ENCODE peak calls at places on chromosome 18, in seven cellular contexts. One of them, this sample, is unnamed.

GRCh38 chr18:3966985-3967856 is 487.9 kb downstream of the DLGAP1 start:
- DNase-seq in mammary epithelial cell: peak; percentile 32
- DNase-seq in suprapubic skin: no peak
- DNase-seq in body of pancreas: peak; percentile 42
- DNase-seq in Peyer's patch: no peak
- DNase-seq in prostate gland: no peak
- DNase-seq in stomach: no peak
- DNase-seq in this sample: no peak

GRCh38 chr18:69838620-69839411 is 108.9 kb downstream of the CD226 start:
- DNase-seq in mammary epithelial cell: peak; percentile 41
- DNase-seq in suprapubic skin: no peak
- DNase-seq in body of pancreas: no peak
- DNase-seq in Peyer's patch: no peak
- DNase-seq in prostate gland: no peak
- DNase-seq in stomach: no peak
- DNase-seq in this sample: no peak

GRCh38 chr18:10074122-10074521 is 160.3 kb downstream of the VAPA start:
- DNase-seq in mammary epithelial cell: peak; percentile 35
- DNase-seq in suprapubic skin: no peak
- DNase-seq in body of pancreas: no peak
- DNase-seq in Peyer's patch: no peak
- DNase-seq in prostate gland: no peak
- DNase-seq in stomach: no peak
- DNase-seq in this sample: no peak

GRCh38 chr18:62678847-62679535 is 36.4 kb upstream of the PHLPP1 start:
- DNase-seq in mammary epithelial cell: no peak
- DNase-seq in suprapubic skin: no peak
- DNase-seq in body of pancreas: no peak
- DNase-seq in Peyer's patch: no peak
- DNase-seq in prostate gland: no peak
- DNase-seq in stomach: no peak
- DNase-seq in this sample: peak; percentile 88

GRCh38 chr18:46051731-46052461 is 20.2 kb downstream of the PSTPIP2 start:
- DNase-seq in mammary epithelial cell: peak; percentile 94
- DNase-seq in suprapubic skin: peak; percentile 31
- DNase-seq in body of pancreas: peak; percentile 34
- DNase-seq in Peyer's patch: no peak
- DNase-seq in prostate gland: peak; percentile 41
- DNase-seq in stomach: peak; percentile 53
- DNase-seq in this sample: no peak

GRCh38 chr18:22391571-22392359 is 25.9 kb downstream of the CTAGE1 start:
- DNase-seq in mammary epithelial cell: peak; percentile 99
- DNase-seq in suprapubic skin: no peak
- DNase-seq in body of pancreas: peak; percentile 22
- DNase-seq in Peyer's patch: no peak
- DNase-seq in prostate gland: no peak
- DNase-seq in stomach: no peak
- DNase-seq in this sample: no peak

GRCh38 chr18:79395761-79396404 is at the start of gene NFATC1:
- DNase-seq in mammary epithelial cell: peak; percentile 36
- DNase-seq in suprapubic skin: no peak
- DNase-seq in body of pancreas: peak; percentile 64
- DNase-seq in Peyer's patch: peak; percentile 60
- DNase-seq in prostate gland: peak; percentile 55
- DNase-seq in stomach: peak; percentile 51
- DNase-seq in this sample: peak; percentile 93

GRCh38 chr18:79522451-79523220 is 126.9 kb downstream of the NFATC1 start:
- DNase-seq in mammary epithelial cell: no peak
- DNase-seq in suprapubic skin: peak; percentile 77
- DNase-seq in body of pancreas: no peak
- DNase-seq in Peyer's patch: peak; percentile 86
- DNase-seq in prostate gland: no peak
- DNase-seq in stomach: no peak
- DNase-seq in this sample: no peak

GRCh38 chr18:21191596-21192307 is 50.3 kb upstream of the GREB1L start:
- DNase-seq in mammary epithelial cell: peak; percentile 34
- DNase-seq in suprapubic skin: no peak
- DNase-seq in body of pancreas: peak; percentile 47
- DNase-seq in Peyer's patch: no peak
- DNase-seq in prostate gland: peak; percentile 37
- DNase-seq in stomach: peak; percentile 52
- DNase-seq in this sample: peak; percentile 60

GRCh38 chr18:62201870-62202269 is 14.8 kb downstream of the RELCH start:
- DNase-seq in mammary epithelial cell: peak; percentile 68
- DNase-seq in suprapubic skin: no peak
- DNase-seq in body of pancreas: no peak
- DNase-seq in Peyer's patch: no peak
- DNase-seq in prostate gland: no peak
- DNase-seq in stomach: no peak
- DNase-seq in this sample: no peak

GRCh38 chr18:24395049-24395780 is 2.4 kb downstream of the OSBPL1A start:
- DNase-seq in mammary epithelial cell: no peak
- DNase-seq in suprapubic skin: no peak
- DNase-seq in body of pancreas: no peak
- DNase-seq in Peyer's patch: no peak
- DNase-seq in prostate gland: no peak
- DNase-seq in stomach: no peak
- DNase-seq in this sample: no peak

GRCh38 chr18:50662177-50662576 is 102.3 kb downstream of the MAPK4 start:
- DNase-seq in mammary epithelial cell: peak; percentile 5
- DNase-seq in suprapubic skin: no peak
- DNase-seq in body of pancreas: peak; percentile 23
- DNase-seq in Peyer's patch: no peak
- DNase-seq in prostate gland: no peak
- DNase-seq in stomach: no peak
- DNase-seq in this sample: peak; percentile 61

GRCh38 chr18:76445741-76446232 is 49.3 kb downstream of the ZNF516 start:
- DNase-seq in mammary epithelial cell: no peak
- DNase-seq in suprapubic skin: peak; percentile 52
- DNase-seq in body of pancreas: no peak
- DNase-seq in Peyer's patch: no peak
- DNase-seq in prostate gland: no peak
- DNase-seq in stomach: no peak
- DNase-seq in this sample: no peak

GRCh38 chr18:30132959-30133358 is 909.6 kb downstream of the DSC3 start:
- DNase-seq in mammary epithelial cell: peak; percentile 50
- DNase-seq in suprapubic skin: no peak
- DNase-seq in body of pancreas: no peak
- DNase-seq in Peyer's patch: no peak
- DNase-seq in prostate gland: no peak
- DNase-seq in stomach: no peak
- DNase-seq in this sample: no peak

DNA sequence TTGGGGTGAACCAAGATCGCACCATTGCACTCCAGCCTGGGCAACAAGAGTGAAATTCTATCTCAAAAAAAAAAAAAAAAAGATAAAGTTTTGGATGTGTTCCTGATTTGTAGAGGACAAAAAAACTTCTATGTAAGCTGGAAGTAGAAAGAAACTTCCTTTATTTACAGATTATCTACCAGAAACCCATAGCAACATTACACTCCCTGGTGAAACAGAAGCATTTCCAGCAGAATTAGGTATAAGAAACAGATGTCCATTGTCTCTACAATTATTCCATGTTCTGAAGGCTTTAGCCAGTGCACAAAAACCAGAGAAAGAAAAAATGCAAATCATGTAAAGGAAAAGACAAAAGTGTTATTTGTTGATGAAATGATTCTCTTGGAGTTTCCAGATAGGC is 4.9 kb downstream of the TUBB6 start:
- DNase-seq in mammary epithelial cell: no peak
- DNase-seq in suprapubic skin: no peak
- DNase-seq in body of pancreas: no peak
- DNase-seq in Peyer's patch: no peak
- DNase-seq in prostate gland: no peak
- DNase-seq in stomach: no peak
- DNase-seq in this sample: no peak
- H3K27ac ChIP-seq in mammary epithelial cell: peak overlapping the region; percentile 22
- H3K27ac ChIP-seq in suprapubic skin: no peak overlapping the region
- H3K27ac ChIP-seq in body of pancreas: peak overlapping the region; percentile 77
- H3K27ac ChIP-seq in Peyer's patch: no peak overlapping the region
- H3K27ac ChIP-seq in prostate gland: no peak overlapping the region
- H3K27ac ChIP-seq in stomach: no peak overlapping the region
- H3K27ac ChIP-seq in this sample: no peak overlapping the region

GRCh38 chr18:33495278-33495677 is 54.8 kb upstream of the CCDC178 start:
- DNase-seq in mammary epithelial cell: peak; percentile 17
- DNase-seq in suprapubic skin: no peak
- DNase-seq in body of pancreas: peak; percentile 10
- DNase-seq in Peyer's patch: no peak
- DNase-seq in prostate gland: no peak
- DNase-seq in stomach: no peak
- DNase-seq in this sample: peak; percentile 46
- TF ChIP-seq CTCF in mammary epithelial cell: peak; percentile 43
- TF ChIP-seq CTCF in suprapubic skin: no peak
- TF ChIP-seq CTCF in body of pancreas: no peak
- TF ChIP-seq CTCF in Peyer's patch: no peak
- TF ChIP-seq CTCF in prostate gland: no peak
- TF ChIP-seq CTCF in stomach: no peak
- TF ChIP-seq CTCF in this sample: peak; percentile 79

GRCh38 chr18:72086421-72086820 is 457.7 kb downstream of the CBLN2 start:
- DNase-seq in mammary epithelial cell: no peak
- DNase-seq in suprapubic skin: no peak
- DNase-seq in body of pancreas: no peak
- DNase-seq in Peyer's patch: no peak
- DNase-seq in prostate gland: no peak
- DNase-seq in stomach: no peak
- DNase-seq in this sample: no peak
- H3K9me3 ChIP-seq in mammary epithelial cell: peaks cover 2% of the 10 kb centered on the region
- H3K9me3 ChIP-seq in suprapubic skin: no peaks in the 10 kb centered on the region
- H3K9me3 ChIP-seq in body of pancreas: no peaks in the 10 kb centered on the region
- H3K9me3 ChIP-seq in Peyer's patch: no peaks in the 10 kb centered on the region
- H3K9me3 ChIP-seq in prostate gland: no peaks in the 10 kb centered on the region
- H3K9me3 ChIP-seq in stomach: no peaks in the 10 kb centered on the region
- H3K9me3 ChIP-seq in this sample: no peaks in the 10 kb centered on the region

GRCh38 chr18:7749001-7749391 is 181.9 kb downstream of the PTPRM start:
- DNase-seq in mammary epithelial cell: no peak
- DNase-seq in suprapubic skin: no peak
- DNase-seq in body of pancreas: no peak
- DNase-seq in Peyer's patch: no peak
- DNase-seq in prostate gland: no peak
- DNase-seq in stomach: no peak
- DNase-seq in this sample: no peak

GRCh38 chr18:7749510-7749981 is 182.4 kb downstream of the PTPRM start:
- DNase-seq in mammary epithelial cell: no peak
- DNase-seq in suprapubic skin: no peak
- DNase-seq in body of pancreas: no peak
- DNase-seq in Peyer's patch: no peak
- DNase-seq in prostate gland: no peak
- DNase-seq in stomach: no peak
- DNase-seq in this sample: peak; percentile 55

GRCh38 chr18:7750095-7750663 is 183.1 kb downstream of the PTPRM start:
- DNase-seq in mammary epithelial cell: no peak
- DNase-seq in suprapubic skin: no peak
- DNase-seq in body of pancreas: no peak
- DNase-seq in Peyer's patch: no peak
- DNase-seq in prostate gland: no peak
- DNase-seq in stomach: no peak
- DNase-seq in this sample: no peak

GRCh38 chr18:7746106-7746505 is 179.0 kb downstream of the PTPRM start:
- DNase-seq in mammary epithelial cell: no peak
- DNase-seq in suprapubic skin: no peak
- DNase-seq in body of pancreas: no peak
- DNase-seq in Peyer's patch: no peak
- DNase-seq in prostate gland: no peak
- DNase-seq in stomach: no peak
- DNase-seq in this sample: no peak

GRCh38 chr18:7748252-7749000 is 181.3 kb downstream of the PTPRM start:
- DNase-seq in mammary epithelial cell: no peak
- DNase-seq in suprapubic skin: no peak
- DNase-seq in body of pancreas: no peak
- DNase-seq in Peyer's patch: no peak
- DNase-seq in prostate gland: no peak
- DNase-seq in stomach: no peak
- DNase-seq in this sample: no peak
- H3K27ac ChIP-seq in mammary epithelial cell: no peak overlapping the region
- H3K27ac ChIP-seq in suprapubic skin: no peak overlapping the region
- H3K27ac ChIP-seq in body of pancreas: no peak overlapping the region
- H3K27ac ChIP-seq in Peyer's patch: no peak overlapping the region
- H3K27ac ChIP-seq in prostate gland: peak overlapping the region; percentile 26
- H3K27ac ChIP-seq in stomach: no peak overlapping the region
- H3K27ac ChIP-seq in this sample: no peak overlapping the region

DNA sequence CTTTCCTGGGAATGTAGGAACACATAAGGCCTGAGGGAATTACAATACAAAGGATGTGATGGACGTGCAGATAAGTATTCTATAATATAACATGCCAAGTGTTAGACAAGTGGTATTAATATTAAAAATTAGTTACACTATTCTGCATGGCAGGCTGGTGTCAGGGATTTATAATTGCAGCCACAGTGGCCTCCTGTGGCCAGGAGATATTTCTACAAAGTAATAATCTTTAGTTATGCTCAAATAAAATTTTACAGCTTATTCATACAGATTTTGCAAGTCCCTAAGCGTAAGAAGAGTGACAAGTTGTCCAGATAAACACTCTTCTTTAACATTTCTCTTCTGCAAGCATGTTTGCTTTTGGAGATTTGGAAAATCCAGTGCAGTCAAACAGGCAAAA is 90.4 kb upstream of the CBLN2 start:
- DNase-seq in mammary epithelial cell: no peak
- DNase-seq in suprapubic skin: no peak
- DNase-seq in body of pancreas: no peak
- DNase-seq in Peyer's patch: no peak
- DNase-seq in prostate gland: no peak
- DNase-seq in stomach: no peak
- DNase-seq in this sample: no peak
- TF ChIP-seq CTCF in mammary epithelial cell: no peak
- TF ChIP-seq CTCF in suprapubic skin: no peak
- TF ChIP-seq CTCF in body of pancreas: no peak
- TF ChIP-seq CTCF in Peyer's patch: no peak
- TF ChIP-seq CTCF in prostate gland: no peak
- TF ChIP-seq CTCF in stomach: no peak
- TF ChIP-seq CTCF in this sample: no peak

GRCh38 chr18:12233378-12233777 is 20.8 kb upstream of the CIDEA start:
- DNase-seq in mammary epithelial cell: peak; percentile 37
- DNase-seq in suprapubic skin: no peak
- DNase-seq in body of pancreas: no peak
- DNase-seq in Peyer's patch: no peak
- DNase-seq in prostate gland: no peak
- DNase-seq in stomach: no peak
- DNase-seq in this sample: no peak

GRCh38 chr18:12231986-12232385 is 22.2 kb upstream of the CIDEA start:
- DNase-seq in mammary epithelial cell: no peak
- DNase-seq in suprapubic skin: no peak
- DNase-seq in body of pancreas: no peak
- DNase-seq in Peyer's patch: no peak
- DNase-seq in prostate gland: no peak
- DNase-seq in stomach: no peak
- DNase-seq in this sample: no peak

GRCh38 chr18:12236934-12237832 is 17.0 kb upstream of the CIDEA start:
- DNase-seq in mammary epithelial cell: peak; percentile 37
- DNase-seq in suprapubic skin: peak; percentile 85
- DNase-seq in body of pancreas: peak; percentile 87
- DNase-seq in Peyer's patch: peak; percentile 46
- DNase-seq in prostate gland: peak; percentile 47
- DNase-seq in stomach: peak; percentile 75
- DNase-seq in this sample: peak; percentile 80

GRCh38 chr18:12236141-12236540 is 18.0 kb upstream of the CIDEA start:
- DNase-seq in mammary epithelial cell: no peak
- DNase-seq in suprapubic skin: no peak
- DNase-seq in body of pancreas: no peak
- DNase-seq in Peyer's patch: no peak
- DNase-seq in prostate gland: no peak
- DNase-seq in stomach: no peak
- DNase-seq in this sample: no peak

GRCh38 chr18:12234451-12235190 is 19.5 kb upstream of the CIDEA start:
- DNase-seq in mammary epithelial cell: no peak
- DNase-seq in suprapubic skin: no peak
- DNase-seq in body of pancreas: no peak
- DNase-seq in Peyer's patch: no peak
- DNase-seq in prostate gland: no peak
- DNase-seq in stomach: no peak
- DNase-seq in this sample: no peak
- H3K9me3 ChIP-seq in mammary epithelial cell: no peaks in the 10 kb centered on the region
- H3K9me3 ChIP-seq in suprapubic skin: no peaks in the 10 kb centered on the region
- H3K9me3 ChIP-seq in body of pancreas: no peaks in the 10 kb centered on the region
- H3K9me3 ChIP-seq in Peyer's patch: no peaks in the 10 kb centered on the region
- H3K9me3 ChIP-seq in prostate gland: no peaks in the 10 kb centered on the region
- H3K9me3 ChIP-seq in stomach: no peaks in the 10 kb centered on the region
- H3K9me3 ChIP-seq in this sample: no peaks in the 10 kb centered on the region